ENCODE peak calls at places on chromosome 22, in ten cellular contexts. E, Z, Y, U, O, F, V, R, B and M are unnamed samples.

GRCh38 chr22:42489000-42489399 is 30.6 kb downstream of the RRP7A start:
- DNase-seq in E (no peak), Z (no peak), Y (no peak), U (no peak), O (peak), F (no peak), V (no peak), R (no peak), B (no peak), M (no peak)

GRCh38 chr22:20465759-20466077 is 28.1 kb upstream of the SCARF2 start:
- DNase-seq in E (no peak), Z (no peak), Y (no peak), U (no peak), O (no peak), F (no peak), V (no peak), R (no peak), B (no peak), M (no peak)

GRCh38 chr22:31179345-31179744 is 19.4 kb downstream of the RNF185 start:
- DNase-seq in E (no peak), Z (no peak), Y (no peak), U (no peak), O (no peak), F (no peak), V (no peak), R (no peak), B (no peak), M (peak)

GRCh38 chr22:49815641-49816071 is 12.0 kb downstream of the BRD1 start:
- DNase-seq in E (no peak), Z (no peak), Y (no peak), U (no peak), O (no peak), F (no peak), V (no peak), R (peak), B (no peak), M (no peak)

GRCh38 chr22:39917776-39918493 is 17.1 kb downstream of the GRAP2 start:
- DNase-seq in E (no peak), Z (no peak), Y (no peak), U (no peak), O (no peak), F (no peak), V (no peak), R (no peak), B (no peak), M (no peak)

GRCh38 chr22:20584872-20585639 is 77.6 kb downstream of the MED15 start:
- DNase-seq in E (no peak), Z (no peak), Y (no peak), U (no peak), O (peak), F (no peak), V (no peak), R (no peak), B (no peak), M (no peak)

GRCh38 chr22:35740616-35741015 is 22.9 kb downstream of the APOL5 start:
- DNase-seq in E (no peak), Z (no peak), Y (no peak), U (no peak), O (no peak), F (no peak), V (no peak), R (no peak), B (no peak), M (no peak)

GRCh38 chr22:35379146-35379993 is 1.5 kb upstream of the HMOX1 start:
- DNase-seq in E (no peak), Z (no peak), Y (no peak), U (no peak), O (no peak), F (no peak), V (peak), R (no peak), B (no peak), M (no peak)

GRCh38 chr22:33842421-33843094 is 77.7 kb downstream of the LARGE1 start:
- DNase-seq in E (no peak), Z (no peak), Y (peak), U (no peak), O (no peak), F (peak), V (no peak), R (no peak), B (no peak), M (no peak)

GRCh38 chr22:23774922-23775436 is 2.3 kb downstream of the MMP11 start:
- DNase-seq in E (no peak), Z (peak), Y (no peak), U (no peak), O (no peak), F (no peak), V (peak), R (no peak), B (no peak), M (no peak)

GRCh38 chr22:50417544-50417943 is 57.3 kb downstream of the SBF1 start:
- DNase-seq in E (no peak), Z (no peak), Y (no peak), U (no peak), O (no peak), F (no peak), V (no peak), R (no peak), B (no peak), M (no peak)

GRCh38 chr22:28989912-28990311 is 71.7 kb downstream of the C22orf31 start:
- DNase-seq in E (no peak), Z (no peak), Y (no peak), U (no peak), O (no peak), F (no peak), V (no peak), R (no peak), B (no peak), M (no peak)

GRCh38 chr22:31329453-31330215 is 16.5 kb downstream of the PATZ1 start:
- DNase-seq in E (no peak), Z (no peak), Y (no peak), U (no peak), O (no peak), F (no peak), V (no peak), R (no peak), B (no peak), M (no peak)

GRCh38 chr22:49972163-49973017 is 11.8 kb downstream of the PIM3 start:
- DNase-seq in E (no peak), Z (peak), Y (peak), U (peak), O (peak), F (no peak), V (peak), R (no peak), B (no peak), M (no peak)

GRCh38 chr22:31944700-31945477 is 554 bp downstream of the YWHAH start:
- DNase-seq in E (peak), Z (peak), Y (peak), U (peak), O (peak), F (peak), V (peak), R (no peak), B (no peak), M (no peak)

GRCh38 chr22:41479671-41480396 is 10.9 kb downstream of the ACO2 start:
- DNase-seq in E (no peak), Z (no peak), Y (no peak), U (no peak), O (no peak), F (no peak), V (peak), R (no peak), B (no peak), M (no peak)
- TF ChIP-seq CTCF in E (no peak), Z (no peak), Y (no peak), U (no peak), O (no peak), F (no peak), V (no peak), R (no peak), B (no peak), M (no peak)

GRCh38 chr22:22035771-22036314 is 53.3 kb upstream of the TOP3B start:
- DNase-seq in E (no peak), Z (no peak), Y (no peak), U (no peak), O (no peak), F (no peak), V (no peak), R (no peak), B (no peak), M (no peak)
- TF ChIP-seq CTCF in E (no peak), Z (no peak), Y (no peak), U (no peak), O (no peak), F (no peak), V (no peak), R (no peak), B (no peak), M (no peak)

DNA sequence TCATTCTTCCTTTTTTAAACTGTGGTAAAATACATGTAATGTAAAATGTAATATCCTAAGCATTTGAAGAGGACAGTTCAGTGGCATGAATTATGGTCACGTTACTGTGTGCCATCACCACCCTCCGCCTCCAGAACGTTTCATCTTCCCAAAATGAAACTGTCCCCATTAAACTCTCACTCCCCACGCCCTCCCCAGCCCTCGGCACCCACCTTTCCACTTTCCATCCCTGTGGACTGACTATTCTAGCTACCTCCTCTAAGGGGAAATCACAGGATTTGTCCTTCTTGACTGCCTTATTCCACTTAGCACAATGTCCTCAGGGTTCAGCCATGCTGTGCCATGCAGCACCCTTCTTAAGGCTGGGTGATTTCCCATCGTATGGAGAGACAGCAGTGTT is 1509.5 kb downstream of the BRD1 start:
- DNase-seq in E (no peak), Z (no peak), Y (no peak), U (no peak), O (no peak), F (no peak), V (no peak), R (no peak), B (no peak), M (no peak)
- TF ChIP-seq CTCF in E (no peak), Z (no peak), Y (no peak), U (no peak), O (no peak), F (no peak), V (no peak), R (no peak), B (no peak), M (no peak)

DNA sequence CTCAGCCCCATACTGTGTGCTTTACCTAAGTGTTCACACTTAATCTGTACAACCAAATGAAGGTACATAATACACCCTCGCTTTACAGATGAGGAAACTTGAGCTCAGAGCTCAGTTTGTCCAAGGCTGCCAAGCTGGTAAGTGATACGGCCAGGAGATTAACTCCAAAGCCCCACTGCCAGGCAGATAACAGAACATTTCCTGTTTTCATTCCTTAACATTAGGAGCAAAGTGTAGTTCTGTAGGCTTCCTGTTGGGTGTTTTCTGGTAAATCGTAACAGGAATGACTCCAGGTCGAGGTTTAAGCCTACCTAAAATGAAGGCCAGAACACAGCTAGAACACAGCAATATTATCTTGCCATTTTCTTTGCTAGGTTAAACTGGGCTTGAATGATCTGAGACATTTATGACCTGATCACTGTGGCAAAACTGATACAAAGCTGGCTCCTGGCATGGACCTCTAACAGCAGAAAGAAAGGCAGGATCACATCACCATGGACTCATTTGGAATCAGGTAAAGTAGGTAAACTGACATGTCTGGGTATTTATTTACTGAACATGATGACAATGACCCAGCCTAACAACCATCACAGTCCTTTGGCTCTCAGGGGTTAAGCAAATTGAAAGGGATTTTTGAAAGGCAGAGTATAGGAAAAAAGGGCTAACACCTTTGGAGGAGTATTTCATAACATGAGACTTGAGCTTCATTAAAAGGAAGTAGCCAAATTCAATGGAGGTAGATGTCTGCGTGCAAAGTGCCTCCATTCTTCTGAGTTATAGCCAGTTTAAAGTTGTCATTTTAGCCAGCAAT is 3.9 kb upstream of the NUP50 start:
- DNase-seq in E (no peak), Z (no peak), Y (no peak), U (no peak), O (no peak), F (no peak), V (peak), R (no peak), B (no peak), M (peak)
- TF ChIP-seq CTCF in E (no peak), Z (no peak), Y (no peak), U (peak), O (no peak), F (no peak), V (no peak), R (no peak), B (no peak), M (no peak)